ENCODE peak calls at places on chromosome 19, in six cellular contexts. N is tibial artery, D is body of pancreas, V is A549, K is right cardiac atrium, Y is GM23248. L is an unnamed sample.

GRCh38 chr19:7778081-7778480 is 15.0 kb downstream of the CLEC4M start:
- DNase-seq in K (no peak), N (no peak), D (no peak), Y (no peak), V (no peak), L (no peak)

GRCh38 chr19:47427241-47428176 is 8.2 kb upstream of the MEIS3 start:
- DNase-seq in K (peak; percentile 44), Y (peak; percentile 61), D (peak; percentile 65), N (no peak), V (peak; percentile 93), L (peak; percentile 40)

GRCh38 chr19:31675187-31675913 is 326.1 kb upstream of the TSHZ3 start:
- DNase-seq in D (no peak), V (no peak), Y (peak; percentile 60), K (no peak), N (no peak), L (peak; percentile 70)

GRCh38 chr19:46357846-46358583 is 11.1 kb downstream of the PPP5C start:
- DNase-seq in Y (peak; percentile 71), K (no peak), D (no peak), V (no peak), N (no peak), L (no peak)

GRCh38 chr19:21135433-21135832 is 6.4 kb upstream of the ZNF431 start:
- DNase-seq in K (no peak), N (no peak), D (no peak), Y (no peak), V (no peak), L (no peak)

GRCh38 chr19:49387936-49388372 is at the start of gene KASH5:
- DNase-seq in K (peak; percentile 86), D (peak; percentile 90), Y (no peak), N (peak; percentile 49), V (peak; percentile 53), L (no peak)

GRCh38 chr19:2477732-2478191 is 1.8 kb downstream of the GADD45B start:
- DNase-seq in Y (peak; percentile 64), D (no peak), V (no peak), K (peak; percentile 46), N (peak; percentile 47), L (no peak)

GRCh38 chr19:11096210-11096841 is 7.1 kb downstream of the LDLR start:
- DNase-seq in V (no peak), N (peak; percentile 33), K (peak; percentile 79), D (no peak), Y (peak; percentile 75), L (peak; percentile 57)

GRCh38 chr19:32017341-32017948 is 328.0 kb upstream of the ZNF507 start:
- DNase-seq in K (no peak), V (no peak), Y (peak; percentile 47), D (no peak), N (no peak), L (no peak)

GRCh38 chr19:42250666-42251531 is 4.0 kb downstream of the ERF start:
- DNase-seq in D (no peak), V (no peak), K (peak; percentile 69), N (no peak), Y (peak; percentile 86), L (no peak)

GRCh38 chr19:511101-511841 is 4.0 kb downstream of the TPGS1 start:
- DNase-seq in D (no peak), Y (peak; percentile 42), N (no peak), K (peak; percentile 72), V (no peak), L (no peak)

GRCh38 chr19:7348587-7349230 is at the start of gene ARHGEF18:
- DNase-seq in K (peak; percentile 19), V (no peak), Y (no peak), N (peak; percentile 35), D (no peak), L (no peak)

GRCh38 chr19:33278023-33278402 is 24.3 kb downstream of the CEBPA start:
- DNase-seq in V (no peak), D (no peak), K (no peak), Y (no peak), N (no peak), L (no peak)

GRCh38 chr19:38201731-38202130 is 22.3 kb downstream of the DPF1 start:
- DNase-seq in D (no peak), V (no peak), K (no peak), N (no peak), Y (no peak), L (no peak)

GRCh38 chr19:35068941-35069634 is 27.6 kb downstream of the HPN start:
- DNase-seq in N (no peak), V (no peak), Y (no peak), K (no peak), D (no peak), L (no peak)

GRCh38 chr19:5926641-5927438 is 12.8 kb downstream of the CAPS start:
- DNase-seq in D (no peak), Y (peak; percentile 94), V (no peak), N (peak; percentile 76), K (peak; percentile 69), L (peak; percentile 20)

GRCh38 chr19:58001895-58002369 is 688 bp downstream of the ZNF606 start:
- DNase-seq in K (no peak), V (no peak), D (no peak), Y (no peak), N (no peak), L (peak; percentile 3)

GRCh38 chr19:22426901-22427300 is 4.8 kb upstream of the ZNF98 start:
- DNase-seq in Y (no peak), K (no peak), N (no peak), V (no peak), D (no peak), L (no peak)

GRCh38 chr19:42421591-42422031 is 5.6 kb downstream of the LIPE start:
- DNase-seq in K (no peak), Y (peak; percentile 48), V (no peak), D (peak; percentile 63), N (no peak), L (no peak)

GRCh38 chr19:14562660-14563589 is 8.9 kb downstream of the NDUFB7 start:
- DNase-seq in N (no peak), D (no peak), Y (no peak), K (no peak), V (no peak), L (no peak)

GRCh38 chr19:18433039-18433691 is 4.8 kb downstream of the ISYNA1 start:
- DNase-seq in N (no peak), D (no peak), K (peak; percentile 58), Y (peak; percentile 20), V (no peak), L (no peak)

GRCh38 chr19:55616395-55616875 is 7.9 kb downstream of the ZNF784 start:
- DNase-seq in D (no peak), Y (no peak), N (no peak), K (no peak), V (no peak), L (no peak)

GRCh38 chr19:38654478-38655079 is 7.1 kb downstream of the ACTN4 start:
- DNase-seq in N (no peak), V (no peak), K (no peak), D (no peak), Y (no peak), L (no peak)

GRCh38 chr19:42553292-42554045 is 25.2 kb upstream of the CEACAM1 start:
- DNase-seq in N (no peak), D (no peak), K (no peak), Y (peak; percentile 85), V (no peak), L (peak; percentile 71)

GRCh38 chr19:42508892-42509444 is 19.3 kb downstream of the CEACAM1 start:
- DNase-seq in N (no peak), Y (no peak), V (no peak), K (no peak), D (no peak), L (no peak)

GRCh38 chr19:6707658-6708018 is 12.8 kb downstream of the C3 start:
- DNase-seq in K (no peak), Y (no peak), V (no peak), D (no peak), N (no peak), L (no peak)

GRCh38 chr19:29154163-29154562 is 58.8 kb downstream of the UQCRFS1 start:
- DNase-seq in V (no peak), D (no peak), N (no peak), K (no peak), Y (no peak), L (no peak)

DNA sequence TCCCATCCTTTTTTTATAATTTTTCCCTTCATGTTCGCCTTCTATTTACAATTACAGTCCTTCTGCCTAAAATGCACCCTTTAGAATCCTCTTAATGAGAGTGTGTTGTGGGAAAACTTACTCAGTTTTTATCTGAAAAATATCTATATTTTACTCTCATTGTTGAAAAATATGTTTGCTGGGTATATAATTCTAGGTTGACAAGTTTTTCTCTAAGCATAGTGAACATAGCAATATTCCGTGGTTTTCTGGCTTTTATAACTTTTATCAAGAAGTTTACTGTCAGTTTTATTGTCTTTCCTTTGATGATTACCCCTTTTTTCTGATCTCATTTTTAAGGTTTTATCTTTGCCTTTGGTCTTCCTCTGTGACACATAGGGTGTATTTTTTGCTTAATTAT is 57.3 kb downstream of the UQCRFS1 start:
- DNase-seq in Y (no peak), K (no peak), V (no peak), N (no peak), D (no peak), L (no peak)
- H3K27ac ChIP-seq in Y (no peak overlapping the region), K (no peak overlapping the region), V (no peak overlapping the region), N (no peak overlapping the region), D (no peak overlapping the region), L (no peak overlapping the region)

GRCh38 chr19:54100560-54100959 is at the start of gene OSCAR:
- DNase-seq in D (no peak), N (no peak), V (no peak), K (no peak), Y (no peak), L (no peak)
- H3K4me3 ChIP-seq in D (no peak within 1 kb of the TSS), N (no peak within 1 kb of the TSS), V (no peak within 1 kb of the TSS), K (no peak within 1 kb of the TSS), Y (no peak within 1 kb of the TSS), L (no peak within 1 kb of the TSS)

DNA sequence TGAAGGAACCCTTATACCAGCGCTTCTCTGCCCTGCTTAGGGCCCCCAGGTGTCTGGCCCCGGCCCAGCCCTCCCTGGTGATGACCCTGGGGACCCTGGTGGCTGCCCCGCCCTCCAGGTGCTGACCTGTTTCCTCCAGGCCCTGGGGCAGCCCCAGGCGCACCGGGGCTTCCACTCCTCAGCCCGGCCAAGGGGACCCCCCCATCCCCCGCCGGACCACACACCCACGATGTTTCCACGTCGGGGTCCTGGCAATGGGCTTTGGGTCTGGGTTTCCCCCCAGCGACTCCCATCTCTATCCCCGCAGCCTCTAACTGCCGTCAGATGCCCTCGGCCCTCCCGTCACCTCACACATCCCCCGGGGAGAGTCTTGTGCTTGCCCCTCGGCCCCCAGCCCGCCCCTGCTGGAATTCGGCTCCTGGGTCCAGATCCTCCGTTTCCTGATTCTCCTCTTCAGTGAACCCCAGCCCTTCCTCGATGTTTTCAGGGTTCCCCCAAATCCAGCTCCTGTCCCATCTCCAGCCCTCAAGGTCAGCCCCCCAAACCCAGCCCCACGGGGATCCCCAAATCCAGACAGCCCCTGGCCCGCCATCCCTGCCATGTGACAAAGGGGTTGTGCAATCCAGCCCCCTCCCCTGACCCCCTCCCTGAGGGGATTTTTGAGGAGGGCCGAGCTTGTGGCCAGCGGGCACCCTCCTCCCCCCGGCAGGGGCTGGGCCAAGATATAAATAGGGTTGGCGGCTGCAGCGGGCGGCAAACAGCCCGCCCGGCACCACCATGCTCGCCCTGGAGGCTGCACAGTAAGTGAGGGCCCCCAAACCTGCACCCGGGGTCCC is at the start of gene SPIB:
- DNase-seq in D (no peak), V (no peak), Y (no peak), N (no peak), K (no peak), L (no peak)
- H3K27ac ChIP-seq in D (no peak within 1 kb of the TSS), V (no peak within 1 kb of the TSS), Y (no peak within 1 kb of the TSS), N (no peak within 1 kb of the TSS), K (no peak within 1 kb of the TSS), L (no peak within 1 kb of the TSS)

GRCh38 chr19:3608079-3608641 is 1.5 kb upstream of the TBXA2R start:
- DNase-seq in K (no peak), V (no peak), Y (no peak), N (no peak), D (no peak), L (no peak)
- H3K4me3 ChIP-seq in K (no peak overlapping the region), V (no peak overlapping the region), Y (no peak overlapping the region), N (peak overlapping the region; percentile 88), D (no peak overlapping the region), L (no peak overlapping the region)

GRCh38 chr19:16402076-16402475 is 69.7 kb downstream of the EPS15L1 start:
- DNase-seq in D (no peak), V (no peak), N (no peak), K (no peak), Y (no peak), L (no peak)
- H3K27ac ChIP-seq in D (no peak overlapping the region), V (no peak overlapping the region), N (peak overlapping the region; percentile 65), K (no peak overlapping the region), Y (peak overlapping the region; percentile 87), L (no peak overlapping the region)

L was measured in brain microvascular endothelial cell.